ENCODE peak calls at places on chromosomes 13 and 19, in four cellular contexts. P is left lung, E is fibroblast of mammary gland, X is fibroblast of the aortic adventitia. C is an unnamed sample.

GRCh38 chr13:23909606-23910005 is 12.3 kb upstream of the C1QTNF9B start:
- DNase-seq in E (no peak), X (no peak), P (no peak), C (no peak)

GRCh38 chr13:32134241-32134801 is 102.7 kb downstream of the FRY start:
- DNase-seq in E (peak), X (peak), P (no peak), C (peak)

GRCh38 chr19:5107432-5108122 is 138.7 kb downstream of the KDM4B start:
- DNase-seq in P (no peak), X (no peak), E (no peak), C (no peak)

GRCh38 chr13:30341815-30342570 is 34.6 kb upstream of the KATNAL1 start:
- DNase-seq in E (peak), P (peak), X (peak), C (peak)

GRCh38 chr19:6023085-6023682 is 45.2 kb upstream of the RANBP3 start:
- DNase-seq in X (peak), P (peak), E (peak), C (peak)

GRCh38 chr13:95968906-95969305 is 84.3 kb downstream of the UGGT2 start:
- DNase-seq in X (no peak), P (no peak), E (no peak), C (no peak)

GRCh38 chr13:94431987-94432386 is 47.5 kb downstream of the DCT start:
- DNase-seq in E (no peak), P (no peak), X (no peak), C (no peak)

GRCh38 chr13:53073711-53074110 is 45.1 kb downstream of the OLFM4 start:
- DNase-seq in X (no peak), E (no peak), P (no peak), C (no peak)

GRCh38 chr13:94325660-94326059 is 153.8 kb downstream of the DCT start:
- DNase-seq in X (no peak), E (peak), P (no peak), C (no peak)

GRCh38 chr13:100549316-100549715 is 39.3 kb downstream of the GGACT start:
- DNase-seq in P (no peak), E (no peak), X (no peak), C (no peak)

GRCh38 chr13:51130348-51130747 is 19.3 kb upstream of the C13orf42 start:
- DNase-seq in P (no peak), X (no peak), E (no peak), C (no peak)

GRCh38 chr19:4077800-4078683 is 11.3 kb upstream of the ZBTB7A start:
- DNase-seq in P (no peak), X (no peak), E (no peak), C (peak)

GRCh38 chr19:35120492-35120891 is 4.9 kb downstream of the FXYD3 start:
- DNase-seq in E (peak), X (peak), P (no peak), C (peak)

GRCh38 chr13:86355301-86355700 is 556.1 kb upstream of the SLITRK6 start:
- DNase-seq in P (no peak), E (no peak), X (no peak), C (no peak)
- TF ChIP-seq CTCF in P (no peak), E (no peak), X (no peak), C (no peak)

DNA sequence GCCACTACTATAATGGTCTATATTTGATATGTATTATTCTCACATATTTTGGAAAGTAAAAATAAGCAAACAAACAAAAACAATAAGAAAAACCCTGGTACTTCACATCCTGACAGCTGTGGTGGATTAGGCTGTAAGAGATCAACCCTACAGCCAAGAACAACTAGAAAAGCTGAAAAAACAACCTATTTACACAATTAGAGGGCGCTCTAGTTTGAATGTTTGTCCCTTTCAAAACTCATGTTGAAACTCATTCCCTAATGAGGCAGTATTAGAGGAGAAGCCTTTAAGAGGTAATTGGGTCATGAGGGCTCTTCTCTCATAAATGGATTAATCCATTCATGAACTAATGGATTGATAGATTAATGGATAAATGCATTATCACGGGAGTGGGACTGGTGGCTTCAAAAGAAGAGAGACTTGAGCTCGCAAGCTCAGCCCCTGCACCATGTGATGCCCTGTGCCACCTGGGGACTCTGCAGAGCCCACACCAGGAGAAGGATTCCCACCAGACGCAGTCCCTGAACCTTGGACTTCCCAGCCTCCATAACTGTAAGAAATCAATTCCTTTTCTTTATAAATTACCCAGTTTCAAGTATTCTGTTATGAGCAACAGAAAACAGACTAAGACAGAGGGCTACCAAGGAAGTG is 733.9 kb upstream of the ARGLU1 start:
- DNase-seq in P (no peak), X (no peak), E (peak), C (peak)
- TF ChIP-seq CTCF in P (no peak), X (no peak), E (peak), C (no peak)

GRCh38 chr19:15195381-15195964 is 5.3 kb downstream of the NOTCH3 start:
- DNase-seq in X (peak), E (peak), P (peak), C (peak)
- TF ChIP-seq CTCF in X (no peak), E (no peak), P (no peak), C (no peak)

DNA sequence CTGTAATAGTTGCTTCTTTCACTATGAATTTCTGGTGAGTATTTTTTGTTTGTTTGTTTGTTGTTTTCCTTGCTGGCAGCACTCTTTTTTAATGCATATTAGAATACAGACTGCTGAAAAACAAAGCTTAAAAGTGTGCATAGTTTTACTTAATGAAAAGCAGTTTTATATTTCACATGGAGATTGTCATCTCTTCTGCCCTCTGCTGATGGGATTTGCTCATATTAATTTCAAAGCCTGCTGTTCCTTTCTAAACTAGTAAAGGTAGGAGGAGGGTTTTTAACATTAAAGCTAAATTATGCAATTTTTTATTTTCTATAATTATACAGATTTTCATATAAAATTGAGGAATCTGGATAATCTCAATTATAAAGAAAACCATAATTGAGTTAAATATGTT is 692.6 kb upstream of the SLITRK1 start:
- DNase-seq in E (peak), X (peak), P (no peak), C (peak)
- TF ChIP-seq CTCF in E (peak), X (peak), P (no peak), C (peak)

GRCh38 chr19:2543463-2544442 is 67.8 kb downstream of the GADD45B start:
- DNase-seq in P (peak), E (peak), X (peak), C (peak)
- TF ChIP-seq CTCF in P (no peak), E (peak), X (peak), C (peak)

C was measured in MCF 10A.